ENCODE peak calls at places on chromosome 17, in eight cellular contexts. W is AG04450; V is CD8-positive, alpha-beta T cell; T is AG04449; M is stomach; F is Calu3; O is omental fat pad; Y is fibroblast of lung. A is an unnamed sample.

GRCh38 chr17:22507823-22508222 is 815.5 kb downstream of the KCNJ18 start:
- DNase-seq in M (no peak), F (no peak), V (no peak), W (no peak), Y (no peak), O (no peak), T (no peak), A (no peak)

GRCh38 chr17:77126519-77126918 is 14.2 kb upstream of the SEC14L1 start:
- DNase-seq in Y (no peak), M (peak; percentile 83), V (no peak), O (no peak), W (no peak), F (peak; percentile 79), T (no peak), A (no peak)

GRCh38 chr17:45016823-45017222 is 34.6 kb downstream of the DCAKD start:
- DNase-seq in F (peak; percentile 52), T (no peak), M (no peak), W (no peak), Y (no peak), O (no peak), V (no peak), A (no peak)

GRCh38 chr17:75764711-75765421 is at the start of gene GALK1:
- DNase-seq in Y (peak; percentile 64), W (no peak), T (no peak), O (peak; percentile 67), F (peak; percentile 83), V (peak; percentile 46), M (peak; percentile 79), A (peak; percentile 56)

GRCh38 chr17:28792877-28793666 is 49.3 kb downstream of the TRAF4 start:
- DNase-seq in V (no peak), W (no peak), F (no peak), O (no peak), T (no peak), M (no peak), Y (no peak), A (no peak)

GRCh38 chr17:73492802-73493139 is 151.5 kb downstream of the SDK2 start:
- DNase-seq in M (no peak), T (no peak), O (no peak), F (no peak), Y (no peak), W (no peak), V (no peak), A (no peak)

GRCh38 chr17:72076678-72077030 is 44.2 kb upstream of the SOX9 start:
- DNase-seq in F (no peak), O (no peak), W (no peak), V (no peak), Y (no peak), T (no peak), M (no peak), A (no peak)

GRCh38 chr17:30958187-30958586 is 12.7 kb upstream of the RNF135 start:
- DNase-seq in T (no peak), O (no peak), M (no peak), W (no peak), Y (no peak), V (no peak), F (no peak), A (no peak)

GRCh38 chr17:32016231-32016630 is 9.0 kb downstream of the LRRC37B start:
- DNase-seq in T (no peak), O (no peak), M (no peak), W (no peak), Y (no peak), V (no peak), F (no peak), A (no peak)

GRCh38 chr17:59365383-59365981 is 34.0 kb downstream of the YPEL2 start:
- DNase-seq in O (no peak), V (no peak), Y (no peak), T (no peak), W (no peak), M (no peak), F (no peak), A (no peak)

GRCh38 chr17:8151120-8151640 is 1.0 kb downstream of the PER1 start:
- DNase-seq in M (peak; percentile 77), T (peak; percentile 51), V (peak; percentile 85), O (peak; percentile 69), W (peak; percentile 63), F (no peak), Y (peak; percentile 90), A (peak; percentile 89)

GRCh38 chr17:71313866-71314265 is 807.0 kb upstream of the SOX9 start:
- DNase-seq in W (no peak), M (no peak), Y (no peak), T (no peak), F (no peak), O (no peak), V (no peak), A (no peak)

GRCh38 chr17:80761421-80761871 is 216.8 kb downstream of the RPTOR start:
- DNase-seq in M (no peak), V (no peak), W (no peak), F (peak; percentile 19), Y (peak; percentile 89), O (no peak), T (no peak), A (no peak)

GRCh38 chr17:81636505-81637288 is at the start of the genes NPLOC4 and TSPAN10:
- DNase-seq in F (peak; percentile 90), M (peak; percentile 92), W (peak; percentile 63), Y (peak; percentile 75), O (peak; percentile 71), T (peak; percentile 17), V (peak; percentile 66), A (peak; percentile 78)

GRCh38 chr17:21378553-21378952 is 2.4 kb downstream of the KCNJ12 start:
- DNase-seq in F (no peak), M (no peak), V (no peak), O (no peak), W (no peak), T (no peak), Y (no peak), A (no peak)

GRCh38 chr17:40352779-40353394 is 11.7 kb downstream of the GJD3 start:
- DNase-seq in V (no peak), T (no peak), M (no peak), O (no peak), W (no peak), Y (no peak), F (peak; percentile 63), A (no peak)
- TF ChIP-seq CTCF in V (no peak), T (no peak), M (no peak), O (no peak), W (no peak), Y (no peak), F (no peak), A (no peak)

GRCh38 chr17:67068999-67069398 is 24.6 kb downstream of the CACNG1 start:
- DNase-seq in O (no peak), F (no peak), W (no peak), V (no peak), T (no peak), M (no peak), Y (peak; percentile 10), A (no peak)

GRCh38 chr17:67071595-67071994 is 27.2 kb downstream of the CACNG1 start:
- DNase-seq in M (no peak), O (no peak), F (no peak), T (no peak), V (no peak), Y (no peak), W (no peak), A (no peak)

GRCh38 chr17:67066717-67067116 is 22.4 kb downstream of the CACNG1 start:
- DNase-seq in W (no peak), T (no peak), O (no peak), M (no peak), Y (no peak), F (no peak), V (no peak), A (no peak)

GRCh38 chr17:67069591-67070136 is 25.3 kb downstream of the CACNG1 start:
- DNase-seq in Y (no peak), F (no peak), M (no peak), T (no peak), W (no peak), V (no peak), O (no peak), A (no peak)

GRCh38 chr17:67067571-67068517 is 23.5 kb downstream of the CACNG1 start:
- DNase-seq in F (no peak), W (no peak), Y (no peak), M (no peak), T (no peak), V (no peak), O (no peak), A (no peak)
- TF ChIP-seq CTCF in F (no peak), W (no peak), Y (no peak), M (no peak), T (no peak), V (no peak), O (no peak), A (no peak)

GRCh38 chr17:1643293-1643998 is 2.1 kb downstream of the SCARF1 start:
- DNase-seq in F (peak; percentile 69), T (no peak), M (peak; percentile 92), W (no peak), V (peak; percentile 50), O (no peak), Y (no peak), A (peak; percentile 55)
- TF ChIP-seq CTCF in F (no peak), T (peak; percentile 17), M (no peak), W (peak; percentile 15), V (peak; percentile 29), O (no peak), Y (peak; percentile 8), A (peak; percentile 23)

GRCh38 chr17:41787021-41787418 is 509 bp upstream of the JUP start:
- DNase-seq in W (no peak), F (no peak), V (no peak), T (no peak), O (no peak), Y (no peak), M (no peak), A (no peak)

GRCh38 chr17:41785091-41785875 is 1.2 kb downstream of the JUP start:
- DNase-seq in T (no peak), O (no peak), M (no peak), Y (peak; percentile 29), W (no peak), F (peak; percentile 72), V (no peak), A (no peak)

GRCh38 chr17:41785876-41786226 is 660 bp downstream of the JUP start:
- DNase-seq in Y (peak; percentile 22), V (no peak), O (no peak), F (peak; percentile 94), T (no peak), M (peak; percentile 84), W (no peak), A (no peak)

GRCh38 chr17:41784207-41784744 is 2.2 kb downstream of the JUP start:
- DNase-seq in V (no peak), Y (peak; percentile 84), O (no peak), T (no peak), F (peak; percentile 90), W (no peak), M (peak; percentile 66), A (no peak)

DNA sequence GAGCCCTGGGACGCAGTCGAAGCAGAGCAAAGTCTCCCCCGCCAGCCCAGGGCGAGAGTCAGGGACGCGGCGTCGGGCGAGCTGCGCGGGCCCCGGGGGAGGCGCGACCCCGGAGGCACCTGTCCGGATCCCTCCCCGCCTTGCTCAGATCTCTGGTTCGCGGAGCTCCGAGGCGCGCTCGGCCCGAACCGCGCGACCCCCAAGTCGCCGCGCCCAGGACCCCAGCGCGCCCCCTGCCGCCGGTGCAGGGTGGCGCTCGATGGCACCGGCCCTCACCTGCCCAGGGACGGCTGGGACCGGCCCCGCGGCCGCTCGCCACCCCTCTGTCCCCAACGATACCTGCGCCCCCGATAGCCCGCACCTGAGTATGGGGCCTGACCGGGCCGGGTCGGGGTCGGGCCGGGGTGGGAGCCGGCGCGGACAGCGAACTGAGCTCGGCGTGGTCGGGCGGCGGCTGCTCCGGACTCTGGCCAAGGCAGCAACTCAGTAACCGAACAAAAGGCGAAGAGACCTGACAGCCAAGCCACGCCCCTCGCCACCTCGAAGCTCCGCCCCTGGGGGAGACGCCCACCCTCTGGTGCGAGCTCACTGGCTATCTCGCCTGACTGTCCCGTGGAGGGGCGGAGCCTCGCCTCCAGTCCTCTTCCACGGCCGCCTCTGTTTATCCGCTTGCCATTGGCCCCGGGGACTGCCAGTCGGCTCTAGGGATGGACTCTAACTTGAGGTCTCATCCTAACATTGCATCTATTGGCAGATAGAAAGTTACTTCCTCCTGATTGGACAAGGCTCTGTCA is at the start of gene JUP:
- DNase-seq in F (peak; percentile 100), V (peak; percentile 79), W (peak; percentile 98), O (peak; percentile 99), Y (peak; percentile 99), M (peak; percentile 100), T (peak; percentile 89), A (peak; percentile 89)
- TF ChIP-seq CTCF in F (peak; percentile 97), V (peak; percentile 27), W (peak; percentile 30), O (no peak), Y (peak; percentile 26), M (peak; percentile 51), T (peak; percentile 37), A (peak; percentile 56)